ENCODE peak calls at places on chromosome 1, in seven cellular contexts. One of them, this sample, is unnamed.

GRCh38 chr1:234934611-234935033 is 194.0 kb downstream of the TOMM20 start:
- DNase-seq in A549: no peak
- DNase-seq in heart left ventricle: no peak
- DNase-seq in tibial nerve: no peak
- DNase-seq in stomach: no peak
- DNase-seq in uterus: no peak
- DNase-seq in HCT116: no peak
- DNase-seq in this sample: no peak

GRCh38 chr1:83571536-83571935 is 427.4 kb downstream of the TTLL7 start:
- DNase-seq in heart left ventricle: no peak
- DNase-seq in uterus: no peak
- DNase-seq in stomach: no peak
- DNase-seq in A549: no peak
- DNase-seq in tibial nerve: no peak
- DNase-seq in HCT116: no peak
- DNase-seq in this sample: no peak

GRCh38 chr1:110056776-110057175 is 13.7 kb downstream of the ALX3 start:
- DNase-seq in stomach: no peak
- DNase-seq in tibial nerve: no peak
- DNase-seq in heart left ventricle: no peak
- DNase-seq in A549: no peak
- DNase-seq in HCT116: no peak
- DNase-seq in uterus: no peak
- DNase-seq in this sample: peak

GRCh38 chr1:3871451-3871805 is 14.2 kb downstream of the DFFB start:
- DNase-seq in A549: no peak
- DNase-seq in heart left ventricle: no peak
- DNase-seq in uterus: no peak
- DNase-seq in stomach: no peak
- DNase-seq in tibial nerve: no peak
- DNase-seq in HCT116: no peak
- DNase-seq in this sample: no peak

GRCh38 chr1:207050428-207050767 is 610 bp downstream of the YOD1 start:
- DNase-seq in tibial nerve: no peak
- DNase-seq in stomach: no peak
- DNase-seq in heart left ventricle: no peak
- DNase-seq in HCT116: no peak
- DNase-seq in uterus: peak
- DNase-seq in A549: no peak
- DNase-seq in this sample: no peak

GRCh38 chr1:9317591-9318331 is 25.1 kb downstream of the SPSB1 start:
- DNase-seq in uterus: peak
- DNase-seq in tibial nerve: no peak
- DNase-seq in heart left ventricle: peak
- DNase-seq in stomach: no peak
- DNase-seq in A549: no peak
- DNase-seq in HCT116: no peak
- DNase-seq in this sample: peak

GRCh38 chr1:205920159-205920558 is 23.1 kb downstream of the SLC26A9 start:
- DNase-seq in uterus: no peak
- DNase-seq in stomach: peak
- DNase-seq in HCT116: no peak
- DNase-seq in A549: no peak
- DNase-seq in tibial nerve: no peak
- DNase-seq in heart left ventricle: peak
- DNase-seq in this sample: no peak

GRCh38 chr1:116418091-116418830 is 45.2 kb downstream of the ATP1A1 start:
- DNase-seq in HCT116: peak
- DNase-seq in stomach: peak
- DNase-seq in uterus: peak
- DNase-seq in A549: peak
- DNase-seq in heart left ventricle: peak
- DNase-seq in tibial nerve: peak
- DNase-seq in this sample: peak

GRCh38 chr1:165666152-165666551 is 32.2 kb downstream of the ALDH9A1 start:
- DNase-seq in HCT116: no peak
- DNase-seq in heart left ventricle: no peak
- DNase-seq in stomach: no peak
- DNase-seq in uterus: no peak
- DNase-seq in A549: no peak
- DNase-seq in tibial nerve: no peak
- DNase-seq in this sample: no peak

DNA sequence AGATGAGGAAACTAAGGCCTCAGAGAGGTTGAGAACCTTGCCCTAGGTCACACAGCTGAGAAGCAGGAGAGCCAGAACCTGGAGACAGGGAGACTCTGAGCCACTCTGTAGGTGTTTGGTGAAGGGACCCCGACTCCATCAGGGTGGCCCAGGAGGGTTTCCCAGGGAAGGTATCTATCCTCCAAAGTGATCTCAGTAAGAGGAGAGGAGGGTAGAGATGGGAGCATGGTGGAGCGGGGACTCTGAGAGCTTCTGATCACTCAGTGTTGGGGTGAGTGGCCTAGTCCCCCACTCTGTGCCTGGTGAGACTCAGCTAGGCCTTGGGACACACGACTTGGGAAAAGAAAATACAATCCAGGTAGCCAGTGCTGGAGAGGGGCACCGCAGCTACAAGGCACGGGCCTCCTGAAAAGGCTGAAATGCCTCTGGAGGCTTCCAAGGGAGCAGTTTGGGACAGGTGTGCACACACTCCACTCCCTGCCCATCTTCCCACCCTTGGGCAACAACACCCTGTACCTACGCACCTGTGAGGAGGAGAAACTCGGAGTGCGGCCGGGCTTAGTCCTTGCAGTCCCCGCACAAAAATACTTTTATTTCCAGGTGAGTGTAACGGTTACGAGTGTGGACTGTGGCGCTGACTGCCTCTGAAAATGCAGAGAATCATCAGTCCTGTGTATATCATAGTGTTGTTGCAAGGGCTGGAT is 80.8 kb downstream of the CAMK2N1 start:
- DNase-seq in uterus: no peak
- DNase-seq in stomach: no peak
- DNase-seq in HCT116: no peak
- DNase-seq in A549: no peak
- DNase-seq in tibial nerve: no peak
- DNase-seq in heart left ventricle: no peak
- DNase-seq in this sample: no peak
- TF ChIP-seq POLR2A in uterus: no peak
- TF ChIP-seq POLR2A in stomach: no peak
- TF ChIP-seq POLR2A in HCT116: no peak
- TF ChIP-seq POLR2A in A549: no peak
- TF ChIP-seq POLR2A in tibial nerve: no peak
- TF ChIP-seq POLR2A in heart left ventricle: no peak
- TF ChIP-seq POLR2A in this sample: no peak

GRCh38 chr1:164518692-164519332 is 40.2 kb upstream of the PBX1 start:
- DNase-seq in A549: no peak
- DNase-seq in HCT116: no peak
- DNase-seq in heart left ventricle: no peak
- DNase-seq in tibial nerve: no peak
- DNase-seq in stomach: no peak
- DNase-seq in uterus: no peak
- DNase-seq in this sample: no peak
- TF ChIP-seq CTCF in A549: no peak
- TF ChIP-seq CTCF in HCT116: peak
- TF ChIP-seq CTCF in heart left ventricle: no peak
- TF ChIP-seq CTCF in tibial nerve: no peak
- TF ChIP-seq CTCF in stomach: no peak
- TF ChIP-seq CTCF in uterus: no peak
- TF ChIP-seq CTCF in this sample: no peak

DNA sequence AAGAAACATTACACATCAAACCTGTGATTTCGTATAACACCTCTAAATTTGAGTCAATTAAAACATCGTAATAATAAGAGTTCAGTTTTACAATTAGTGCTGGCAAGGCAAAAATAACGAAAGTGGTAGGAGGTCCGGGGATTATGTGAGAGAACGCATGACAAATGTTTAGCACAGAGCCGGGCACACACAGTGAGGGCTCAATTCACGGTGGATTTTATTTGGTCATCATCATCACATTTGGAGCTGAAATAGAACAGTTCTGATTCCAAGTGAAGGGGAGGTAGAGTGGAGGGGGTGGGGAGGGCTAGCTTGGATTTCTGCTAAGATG is 20.0 kb downstream of the H3-3A start:
- DNase-seq in A549: no peak
- DNase-seq in HCT116: no peak
- DNase-seq in heart left ventricle: no peak
- DNase-seq in stomach: no peak
- DNase-seq in tibial nerve: no peak
- DNase-seq in uterus: no peak
- DNase-seq in this sample: no peak
- H3K27ac ChIP-seq in A549: peak
- H3K27ac ChIP-seq in HCT116: no peak
- H3K27ac ChIP-seq in heart left ventricle: peak
- H3K27ac ChIP-seq in stomach: peak
- H3K27ac ChIP-seq in tibial nerve: no peak
- H3K27ac ChIP-seq in uterus: peak
- H3K27ac ChIP-seq in this sample: peak

GRCh38 chr1:151342021-151342420 is 5.0 kb downstream of the RFX5 start:
- DNase-seq in heart left ventricle: no peak
- DNase-seq in stomach: no peak
- DNase-seq in HCT116: no peak
- DNase-seq in tibial nerve: no peak
- DNase-seq in uterus: no peak
- DNase-seq in A549: no peak
- DNase-seq in this sample: no peak

GRCh38 chr1:151346082-151346768 is 827 bp downstream of the RFX5 start:
- DNase-seq in stomach: no peak
- DNase-seq in uterus: no peak
- DNase-seq in A549: no peak
- DNase-seq in HCT116: no peak
- DNase-seq in tibial nerve: no peak
- DNase-seq in heart left ventricle: no peak
- DNase-seq in this sample: no peak

GRCh38 chr1:151342562-151342961 is 4.5 kb downstream of the RFX5 start:
- DNase-seq in A549: no peak
- DNase-seq in tibial nerve: no peak
- DNase-seq in stomach: no peak
- DNase-seq in uterus: no peak
- DNase-seq in heart left ventricle: no peak
- DNase-seq in HCT116: no peak
- DNase-seq in this sample: no peak

GRCh38 chr1:151343587-151343986 is 3.5 kb downstream of the RFX5 start:
- DNase-seq in HCT116: no peak
- DNase-seq in uterus: no peak
- DNase-seq in tibial nerve: no peak
- DNase-seq in heart left ventricle: no peak
- DNase-seq in stomach: no peak
- DNase-seq in A549: no peak
- DNase-seq in this sample: no peak

GRCh38 chr1:151340870-151341754 is 5.9 kb downstream of the RFX5 start:
- DNase-seq in A549: peak
- DNase-seq in uterus: peak
- DNase-seq in tibial nerve: no peak
- DNase-seq in HCT116: peak
- DNase-seq in heart left ventricle: peak
- DNase-seq in stomach: no peak
- DNase-seq in this sample: peak
- TF ChIP-seq POLR2A in A549: no peak
- TF ChIP-seq POLR2A in uterus: no peak
- TF ChIP-seq POLR2A in tibial nerve: no peak
- TF ChIP-seq POLR2A in HCT116: no peak
- TF ChIP-seq POLR2A in heart left ventricle: no peak
- TF ChIP-seq POLR2A in stomach: no peak
- TF ChIP-seq POLR2A in this sample: no peak

GRCh38 chr1:19405761-19406481 is 79.4 kb downstream of the CAPZB start:
- DNase-seq in uterus: no peak
- DNase-seq in A549: no peak
- DNase-seq in tibial nerve: no peak
- DNase-seq in HCT116: no peak
- DNase-seq in stomach: no peak
- DNase-seq in heart left ventricle: no peak
- DNase-seq in this sample: no peak

GRCh38 chr1:19406680-19407079 is 78.7 kb downstream of the CAPZB start:
- DNase-seq in A549: no peak
- DNase-seq in uterus: no peak
- DNase-seq in heart left ventricle: no peak
- DNase-seq in HCT116: no peak
- DNase-seq in stomach: no peak
- DNase-seq in tibial nerve: no peak
- DNase-seq in this sample: no peak

GRCh38 chr1:19403256-19403655 is 82.1 kb downstream of the CAPZB start:
- DNase-seq in uterus: no peak
- DNase-seq in A549: no peak
- DNase-seq in stomach: no peak
- DNase-seq in HCT116: no peak
- DNase-seq in tibial nerve: no peak
- DNase-seq in heart left ventricle: no peak
- DNase-seq in this sample: no peak

GRCh38 chr1:19404748-19405147 is 80.6 kb downstream of the CAPZB start:
- DNase-seq in uterus: no peak
- DNase-seq in A549: no peak
- DNase-seq in HCT116: no peak
- DNase-seq in stomach: no peak
- DNase-seq in heart left ventricle: no peak
- DNase-seq in tibial nerve: no peak
- DNase-seq in this sample: no peak

DNA sequence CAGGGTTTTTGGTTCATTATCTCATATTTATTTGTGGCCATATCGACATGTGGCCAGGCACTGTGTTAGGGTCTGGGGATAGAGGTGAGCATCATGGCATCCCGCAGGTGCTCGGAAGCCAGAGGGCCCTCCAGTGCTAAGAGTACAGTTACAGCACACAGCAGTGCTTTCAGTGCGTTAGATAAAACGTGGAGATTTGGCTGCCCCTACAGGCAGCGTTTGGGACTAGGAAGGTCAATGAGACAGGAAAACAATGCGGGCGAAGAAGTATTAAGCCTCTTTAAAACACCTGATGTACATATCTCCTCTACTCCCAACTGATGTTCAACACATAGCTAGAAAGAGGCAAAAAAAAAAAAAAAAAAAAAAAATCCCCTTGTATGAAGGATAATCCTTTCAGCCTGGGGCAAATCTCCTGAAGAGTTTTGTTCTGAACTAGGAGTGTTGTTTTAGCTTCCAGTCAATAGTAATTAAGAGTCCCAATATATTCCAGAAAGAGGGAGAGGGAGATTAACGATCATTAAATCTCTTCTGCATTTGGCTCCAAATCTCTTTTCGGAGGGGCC is 80.1 kb downstream of the CAPZB start:
- DNase-seq in stomach: no peak
- DNase-seq in uterus: no peak
- DNase-seq in tibial nerve: no peak
- DNase-seq in heart left ventricle: no peak
- DNase-seq in A549: no peak
- DNase-seq in HCT116: no peak
- DNase-seq in this sample: no peak
- TF ChIP-seq CTCF in stomach: no peak
- TF ChIP-seq CTCF in uterus: peak
- TF ChIP-seq CTCF in tibial nerve: peak
- TF ChIP-seq CTCF in heart left ventricle: peak
- TF ChIP-seq CTCF in A549: no peak
- TF ChIP-seq CTCF in HCT116: peak
- TF ChIP-seq CTCF in this sample: no peak

GRCh38 chr1:196866974-196867373 is 20.9 kb upstream of the CFHR4 start:
- DNase-seq in uterus: no peak
- DNase-seq in stomach: no peak
- DNase-seq in heart left ventricle: no peak
- DNase-seq in A549: no peak
- DNase-seq in HCT116: no peak
- DNase-seq in tibial nerve: no peak
- DNase-seq in this sample: no peak
- H3K27ac ChIP-seq in uterus: no peak
- H3K27ac ChIP-seq in stomach: no peak
- H3K27ac ChIP-seq in heart left ventricle: no peak
- H3K27ac ChIP-seq in A549: no peak
- H3K27ac ChIP-seq in HCT116: no peak
- H3K27ac ChIP-seq in tibial nerve: no peak
- H3K27ac ChIP-seq in this sample: no peak

This sample was measured in transverse colon.